ENCODE peak calls at places on chromosomes 1 and 21, in four cellular contexts. N is HepG2, E is K562, Y is H1. O is an unnamed sample.

GRCh38 chr1:220526294-220526693 is 1.6 kb upstream of the MARK1 start:
- DNase-seq in N (peak), E (no peak), Y (no peak), O (no peak)

GRCh38 chr1:150563340-150564038 is 14.3 kb downstream of the ADAMTSL4 start:
- DNase-seq in N (no peak), E (no peak), Y (no peak), O (peak)

GRCh38 chr1:220702733-220703704 is 12.9 kb downstream of the C1orf115 start:
- DNase-seq in N (no peak), E (no peak), Y (no peak), O (no peak)

GRCh38 chr1:174839211-174839610 is 160.5 kb upstream of the CACYBP start:
- DNase-seq in N (no peak), E (no peak), Y (no peak), O (no peak)

GRCh38 chr1:101174722-101175121 is 62.1 kb upstream of the S1PR1 start:
- DNase-seq in N (no peak), E (no peak), Y (no peak), O (no peak)

GRCh38 chr1:95098196-95098595 is 19.0 kb upstream of the TLCD4 start:
- DNase-seq in N (no peak), E (no peak), Y (no peak), O (no peak)

GRCh38 chr1:14470802-14471201 is 127.7 kb upstream of the KAZN start:
- DNase-seq in N (no peak), E (no peak), Y (no peak), O (no peak)

GRCh38 chr1:51740652-51741051 is 123.8 kb downstream of the OSBPL9 start:
- DNase-seq in N (no peak), E (no peak), Y (no peak), O (no peak)

GRCh38 chr1:221858758-221859157 is 116.9 kb upstream of the DUSP10 start:
- DNase-seq in N (no peak), E (no peak), Y (no peak), O (no peak)

GRCh38 chr1:211695135-211695816 is 19.9 kb upstream of the NEK2 start:
- DNase-seq in N (no peak), E (peak), Y (no peak), O (peak)

GRCh38 chr1:11913291-11913690 is 12.9 kb downstream of the KIAA2013 start:
- DNase-seq in N (peak), E (no peak), Y (no peak), O (no peak)

GRCh38 chr21:33478858-33479678 is 706 bp downstream of the TMEM50B start:
- DNase-seq in N (peak), E (peak), Y (no peak), O (no peak)

GRCh38 chr1:40140211-40140709 is 20.9 kb upstream of the RLF start:
- DNase-seq in N (no peak), E (no peak), Y (no peak), O (no peak)

GRCh38 chr1:156690673-156691032 is 13.4 kb upstream of the NES start:
- DNase-seq in N (no peak), E (no peak), Y (no peak), O (no peak)

GRCh38 chr1:109275706-109276345 is 7.1 kb downstream of the PSRC1 start:
- DNase-seq in N (peak), E (peak), Y (no peak), O (no peak)

GRCh38 chr1:75265792-75266191 is 131.6 kb downstream of the LHX8 start:
- DNase-seq in N (peak), E (peak), Y (no peak), O (peak)

GRCh38 chr1:17636612-17637011 is 97.1 kb downstream of the ARHGEF10L start:
- DNase-seq in N (no peak), E (no peak), Y (no peak), O (no peak)

GRCh38 chr1:156705918-156706646 is 699 bp upstream of the CRABP2 start:
- DNase-seq in N (peak), E (peak), Y (peak), O (no peak)

GRCh38 chr1:32771561-32772280 is 45.4 kb downstream of the YARS1 start:
- DNase-seq in N (no peak), E (no peak), Y (no peak), O (no peak)

GRCh38 chr1:44594353-44594752 is 79.9 kb downstream of the TMEM53 start:
- DNase-seq in N (no peak), E (no peak), Y (no peak), O (no peak)

GRCh38 chr1:97340951-97341350 is 579.9 kb downstream of the DPYD start:
- DNase-seq in N (no peak), E (no peak), Y (no peak), O (no peak)

GRCh38 chr1:172054172-172054571 is 212.9 kb downstream of the DNM3 start:
- DNase-seq in N (no peak), E (no peak), Y (no peak), O (no peak)

GRCh38 chr1:17216078-17216477 is 11.2 kb downstream of the PADI1 start:
- DNase-seq in N (no peak), E (no peak), Y (no peak), O (no peak)

GRCh38 chr1:13600762-13601483 is 17.3 kb downstream of the PDPN start:
- DNase-seq in N (no peak), E (no peak), Y (no peak), O (no peak)

GRCh38 chr1:2135425-2135824 is 59.1 kb downstream of the FAAP20 start:
- DNase-seq in N (peak), E (no peak), Y (no peak), O (no peak)

GRCh38 chr21:38824124-38824822 is 18.5 kb downstream of the ETS2 start:
- DNase-seq in N (peak), E (no peak), Y (no peak), O (no peak)

GRCh38 chr1:18965206-18966173 is 9.0 kb upstream of the IFFO2 start:
- DNase-seq in N (no peak), E (no peak), Y (peak), O (no peak)

GRCh38 chr1:116580446-116581322 is 9.9 kb upstream of the CD58 start:
- DNase-seq in N (no peak), E (peak), Y (no peak), O (no peak)

GRCh38 chr1:58933599-58933926 is 149.7 kb upstream of the JUN start:
- DNase-seq in N (peak), E (no peak), Y (no peak), O (no peak)

GRCh38 chr1:7558921-7559869 is 211.9 kb upstream of the VAMP3 start:
- DNase-seq in N (no peak), E (no peak), Y (no peak), O (no peak)

GRCh38 chr1:42163536-42164503 is 725 bp downstream of the GUCA2A start:
- DNase-seq in N (no peak), E (no peak), Y (no peak), O (no peak)

GRCh38 chr1:93749894-93750301 is 68.3 kb upstream of the BCAR3 start:
- DNase-seq in N (no peak), E (no peak), Y (peak), O (no peak)

GRCh38 chr1:172286629-172287076 is 133.8 kb upstream of the C1orf105 start:
- DNase-seq in N (no peak), E (no peak), Y (no peak), O (no peak)

GRCh38 chr1:27152004-27152828 is 2.7 kb downstream of the SLC9A1 start:
- DNase-seq in N (no peak), E (no peak), Y (no peak), O (no peak)

GRCh38 chr1:41876533-41877445 is 41.9 kb downstream of the HIVEP3 start:
- DNase-seq in N (no peak), E (no peak), Y (no peak), O (no peak)

GRCh38 chr1:87134061-87134460 is 194.6 kb upstream of the LMO4 start:
- DNase-seq in N (no peak), E (no peak), Y (no peak), O (no peak)
- TF ChIP-seq RFX5 in N (no peak), E (no peak), Y (no peak), O (no peak)

DNA sequence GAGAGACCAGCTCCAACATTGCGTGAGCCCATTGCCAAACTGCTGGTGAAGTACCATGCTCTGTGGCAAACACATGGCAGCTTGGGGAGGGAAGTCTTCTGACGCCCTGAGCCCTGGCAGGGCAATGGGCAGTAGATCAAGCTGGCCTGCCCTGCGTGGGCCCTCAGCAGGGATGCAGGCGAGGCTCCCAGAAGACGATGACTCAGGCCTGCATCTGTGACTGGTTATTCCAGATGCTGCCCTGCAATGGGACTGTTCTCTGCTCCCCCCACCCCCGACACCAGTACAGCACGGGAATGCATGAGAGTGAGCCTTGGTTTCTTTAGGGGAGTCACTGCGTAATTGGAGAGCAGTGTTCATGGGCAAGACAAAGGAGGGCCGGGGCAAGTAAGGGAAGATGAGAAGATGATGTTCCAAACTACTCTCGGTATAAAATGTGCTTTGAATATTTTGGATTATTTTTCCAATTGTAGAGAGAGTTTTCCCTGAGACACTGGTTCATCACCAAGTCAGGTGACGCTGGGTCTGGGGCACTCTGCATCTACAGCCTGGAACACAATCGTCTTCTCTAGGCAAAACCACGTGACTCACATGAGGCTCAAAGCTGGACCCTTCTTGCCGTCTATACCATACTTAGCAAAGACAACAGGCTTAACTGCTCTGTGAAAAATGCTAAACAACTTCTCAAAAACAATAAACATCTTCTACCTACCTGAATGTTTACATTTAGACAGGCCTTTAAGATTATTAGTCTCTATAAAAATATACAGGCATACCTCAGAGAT is 9.0 kb upstream of the C1orf198 start:
- DNase-seq in N (no peak), E (no peak), Y (no peak), O (no peak)
- TF ChIP-seq ZNF274 in N (no peak), E (no peak), Y (no peak), O (no peak)

DNA sequence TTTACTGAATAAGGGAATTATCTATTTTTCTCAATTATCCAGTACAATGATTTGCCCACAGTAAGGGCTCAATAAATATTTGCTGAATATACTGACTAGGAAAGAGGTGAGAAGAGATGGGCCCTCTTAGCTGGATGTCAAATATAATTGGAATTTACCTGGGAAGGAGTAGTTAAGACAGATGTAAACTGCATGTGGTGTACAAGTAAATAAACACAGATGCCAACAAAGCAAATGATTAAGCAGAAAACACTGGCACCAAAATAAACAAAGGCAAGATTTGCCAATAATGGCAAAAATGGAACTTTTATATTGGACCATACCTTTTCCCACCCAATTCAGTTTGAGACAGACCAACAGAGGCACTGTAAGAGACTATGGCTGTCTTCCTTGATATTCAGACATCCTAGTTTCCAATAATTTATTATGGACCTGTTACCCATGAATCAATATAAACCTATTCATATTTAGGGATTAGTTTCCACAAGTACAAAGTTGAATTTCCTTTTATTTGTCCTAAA is 7.4 kb downstream of the PNRC2 start:
- DNase-seq in N (no peak), E (no peak), Y (no peak), O (no peak)
- TF ChIP-seq POLR2AphosphoS5 in N (no peak), E (no peak), Y (no peak), O (peak)

GRCh38 chr1:112905420-112906154 is 50.4 kb downstream of the SLC16A1 start:
- DNase-seq in N (no peak), E (no peak), Y (no peak), O (no peak)

GRCh38 chr1:112904071-112904830 is 51.7 kb downstream of the SLC16A1 start:
- DNase-seq in N (no peak), E (peak), Y (no peak), O (no peak)

GRCh38 chr1:112906155-112906698 is 49.8 kb downstream of the SLC16A1 start:
- DNase-seq in N (no peak), E (no peak), Y (no peak), O (no peak)

GRCh38 chr1:112902221-112902620 is 53.8 kb downstream of the SLC16A1 start:
- DNase-seq in N (no peak), E (no peak), Y (no peak), O (no peak)

GRCh38 chr1:112904831-112905227 is 51.2 kb downstream of the SLC16A1 start:
- DNase-seq in N (no peak), E (peak), Y (no peak), O (no peak)
- TF ChIP-seq RFX5 in N (no peak), E (no peak), Y (no peak), O (no peak)

GRCh38 chr1:64502924-64503323 is 33.0 kb downstream of the CACHD1 start:
- DNase-seq in N (no peak), E (no peak), Y (no peak), O (no peak)

GRCh38 chr1:64499011-64499410 is 29.1 kb downstream of the CACHD1 start:
- DNase-seq in N (no peak), E (no peak), Y (no peak), O (no peak)

GRCh38 chr1:64495878-64496277 is 25.9 kb downstream of the CACHD1 start:
- DNase-seq in N (no peak), E (no peak), Y (no peak), O (no peak)

GRCh38 chr1:64497484-64497883 is 27.6 kb downstream of the CACHD1 start:
- DNase-seq in N (no peak), E (no peak), Y (no peak), O (no peak)

GRCh38 chr1:64499966-64500365 is 30.0 kb downstream of the CACHD1 start:
- DNase-seq in N (no peak), E (no peak), Y (no peak), O (no peak)
- TF ChIP-seq ZNF274 in N (no peak), E (no peak), Y (no peak), O (no peak)

DNA sequence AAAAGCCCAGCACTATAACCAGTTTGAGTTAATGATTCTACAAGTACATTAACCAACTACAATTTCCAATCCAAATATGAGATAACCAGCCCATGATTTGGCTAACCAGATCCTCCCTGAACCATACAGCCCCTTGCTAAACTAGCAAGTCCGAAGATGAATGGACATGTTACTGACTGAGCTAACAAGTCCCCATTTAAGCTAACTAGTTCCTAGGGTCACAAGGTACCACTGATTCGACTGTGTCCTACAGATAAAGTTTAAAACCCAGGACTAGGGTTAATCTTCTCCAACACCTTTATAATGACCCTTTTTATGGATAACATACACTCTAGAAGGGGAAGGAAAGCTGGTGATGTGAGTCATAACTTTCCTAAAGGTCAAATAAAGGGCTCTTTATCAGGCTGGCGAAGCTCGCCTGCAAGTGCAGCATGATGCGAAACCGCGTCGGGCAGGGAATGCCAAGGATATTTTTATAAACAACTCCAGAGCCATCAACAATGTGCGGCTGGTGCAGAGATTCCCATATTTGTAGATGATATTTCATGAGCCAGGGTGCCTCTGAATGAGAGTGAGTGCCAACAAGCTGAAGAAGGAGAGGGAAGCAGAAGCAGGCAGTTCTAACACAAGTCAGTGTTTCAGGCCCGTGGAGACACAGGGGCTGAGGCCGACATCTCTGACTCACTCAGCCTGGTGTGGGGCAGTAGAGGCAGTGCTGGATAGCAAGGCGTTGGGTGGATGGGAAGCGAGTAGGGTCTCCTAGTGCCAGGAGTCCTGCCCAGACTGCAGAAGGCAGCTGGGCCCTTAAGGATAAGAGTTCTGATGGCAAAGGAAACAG is 75.6 kb upstream of the ROR1 start:
- DNase-seq in N (no peak), E (no peak), Y (no peak), O (no peak)
- TF ChIP-seq POLR2AphosphoS5 in N (no peak), E (no peak), Y (no peak), O (no peak)